ENCODE peak calls at places on chromosomes 6 and 20, in eight cellular contexts. O, P, M, S, N, Q, D and Y are unnamed samples.

GRCh38 chr6:104483225-104483834 is 376.4 kb downstream of the HACE1 start:
- DNase-seq in Q (no peak), S (no peak), D (no peak), M (no peak), P (no peak), O (no peak), N (no peak), Y (no peak)

GRCh38 chr20:25247100-25247665 is 702 bp upstream of the PYGB start:
- DNase-seq in D (peak; percentile 38), O (peak; percentile 80), S (peak; percentile 37), M (peak; percentile 82), Q (peak; percentile 75), P (peak; percentile 71), N (peak; percentile 60), Y (peak; percentile 35)

GRCh38 chr20:24663496-24663895 is 194.1 kb downstream of the SYNDIG1 start:
- DNase-seq in Q (no peak), N (no peak), D (no peak), O (no peak), S (no peak), M (no peak), P (no peak), Y (peak; percentile 23)

GRCh38 chr6:13005994-13006393 is 289.4 kb downstream of the PHACTR1 start:
- DNase-seq in Q (no peak), N (no peak), M (no peak), P (no peak), S (peak; percentile 67), O (no peak), D (no peak), Y (no peak)

GRCh38 chr6:2976571-2977085 is 5.3 kb upstream of the SERPINB6 start:
- DNase-seq in P (peak; percentile 17), D (no peak), Q (no peak), O (no peak), M (no peak), N (peak; percentile 87), S (no peak), Y (no peak)

GRCh38 chr6:16524380-16524707 is 236.9 kb downstream of the ATXN1 start:
- DNase-seq in P (no peak), O (no peak), Q (no peak), S (no peak), N (peak; percentile 80), D (no peak), M (no peak), Y (no peak)

GRCh38 chr6:82364087-82365010 is 732 bp downstream of the TPBG start:
- DNase-seq in D (peak; percentile 29), N (peak; percentile 60), S (no peak), M (peak; percentile 39), O (peak; percentile 57), P (peak; percentile 27), Q (peak; percentile 33), Y (peak; percentile 54)

GRCh38 chr6:162829013-162829742 is 101.4 kb downstream of the PACRG start:
- DNase-seq in M (no peak), N (no peak), Q (no peak), D (no peak), O (no peak), P (no peak), S (no peak), Y (no peak)

GRCh38 chr6:32977272-32977952 is 9.0 kb downstream of the BRD2 start:
- DNase-seq in M (no peak), Q (no peak), P (no peak), S (no peak), N (no peak), O (no peak), D (no peak), Y (no peak)

GRCh38 chr6:32976334-32977069 is 8.1 kb downstream of the BRD2 start:
- DNase-seq in O (no peak), N (no peak), Q (no peak), P (no peak), M (no peak), D (no peak), S (no peak), Y (no peak)

GRCh38 chr6:32973934-32974333 is 5.5 kb downstream of the BRD2 start:
- DNase-seq in D (no peak), O (no peak), N (peak; percentile 66), Q (no peak), M (no peak), P (no peak), S (peak; percentile 63), Y (no peak)

GRCh38 chr6:32974541-32975308 is 6.3 kb downstream of the BRD2 start:
- DNase-seq in N (no peak), P (no peak), D (no peak), S (no peak), Q (no peak), M (no peak), O (no peak), Y (no peak)

DNA sequence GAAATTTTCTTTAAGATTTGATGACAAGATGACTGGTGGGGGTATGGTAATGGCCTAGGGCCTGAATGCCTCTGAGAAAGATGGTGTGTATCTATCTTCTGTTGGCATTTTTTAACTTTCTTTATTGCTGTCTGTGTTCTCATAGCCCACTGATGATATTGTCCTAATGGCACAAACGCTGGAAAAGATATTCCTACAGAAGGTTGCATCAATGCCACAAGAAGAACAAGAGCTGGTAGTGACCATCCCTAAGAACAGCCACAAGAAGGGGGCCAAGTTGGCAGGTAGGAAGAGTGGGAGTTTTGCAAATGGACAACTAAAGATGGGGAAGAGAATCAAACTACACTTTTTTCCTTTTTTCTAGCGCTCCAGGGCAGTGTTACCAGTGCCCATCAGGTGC is 7.5 kb downstream of the BRD2 start:
- DNase-seq in P (no peak), M (no peak), S (no peak), N (no peak), O (no peak), Q (no peak), D (no peak), Y (no peak)
- TF ChIP-seq POLR2A in P (no peak), M (no peak), S (no peak), N (no peak), O (no peak), Q (no peak), D (no peak), Y (no peak)

GRCh38 chr20:62978559-62978938 is 26.0 kb downstream of the SLC17A9 start:
- DNase-seq in P (no peak), M (no peak), N (no peak), Q (no peak), O (no peak), S (no peak), D (no peak), Y (no peak)

GRCh38 chr20:62979876-62980373 is 26.8 kb downstream of the BHLHE23 start:
- DNase-seq in D (no peak), Q (no peak), S (no peak), M (no peak), P (no peak), O (no peak), N (no peak), Y (no peak)

GRCh38 chr20:62975812-62976413 is 23.4 kb downstream of the SLC17A9 start:
- DNase-seq in D (no peak), P (no peak), S (no peak), N (no peak), Q (no peak), M (no peak), O (no peak), Y (no peak)

GRCh38 chr20:62979310-62979709 is 26.8 kb downstream of the SLC17A9 start:
- DNase-seq in P (no peak), M (no peak), Q (no peak), D (no peak), S (no peak), N (no peak), O (no peak), Y (no peak)

DNA sequence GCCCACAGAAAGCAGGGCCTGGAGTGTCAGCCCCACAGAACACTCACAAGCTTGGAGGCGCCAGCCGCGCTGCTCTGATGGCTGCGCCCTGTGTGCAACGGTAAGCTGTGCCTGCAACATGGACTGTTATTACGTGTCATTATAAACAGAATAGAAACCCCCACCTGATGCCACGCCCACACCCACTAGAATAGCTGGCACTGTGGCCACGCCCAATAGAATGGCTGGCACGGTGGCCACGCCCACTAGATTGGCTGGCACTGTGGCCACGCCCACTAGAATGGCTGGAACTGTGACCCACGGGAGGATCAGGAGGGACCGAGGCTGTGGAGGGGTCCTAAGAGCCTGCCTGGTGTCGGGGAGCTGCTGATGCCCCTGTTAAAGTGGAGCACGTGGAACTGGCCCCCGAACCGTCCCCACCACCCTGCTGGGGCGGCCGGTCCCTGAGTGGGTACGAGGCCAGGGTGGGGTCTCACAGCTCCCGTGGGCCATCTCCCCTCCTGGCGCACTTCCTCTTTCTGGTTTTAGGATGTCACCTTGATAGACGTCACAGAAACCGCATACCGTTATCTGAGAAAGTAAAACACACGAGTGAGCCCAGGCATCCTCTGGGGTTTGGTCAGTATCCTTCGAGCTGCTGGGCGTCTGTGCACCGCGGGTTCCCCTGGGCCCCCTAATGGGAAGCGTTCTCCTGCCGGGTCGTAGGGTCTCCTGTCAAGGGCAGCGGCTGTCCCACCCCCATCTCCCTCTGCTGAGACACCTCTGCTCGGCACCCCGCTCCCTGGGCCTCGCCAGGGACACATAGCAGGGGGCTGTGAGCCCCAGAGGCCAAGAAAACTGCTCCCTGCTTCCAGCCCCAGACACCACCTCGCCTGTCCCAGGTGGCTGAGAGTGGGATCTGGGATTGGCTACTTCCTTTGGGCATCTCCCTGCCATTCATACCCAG is 25.4 kb downstream of the SLC17A9 start:
- DNase-seq in P (no peak), N (no peak), Q (no peak), S (no peak), D (no peak), O (no peak), M (no peak), Y (peak; percentile 78)
- TF ChIP-seq POLR2A in P (no peak), N (no peak), Q (no peak), S (no peak), D (no peak), O (no peak), M (no peak), Y (no peak)

GRCh38 chr6:32968770-32969684 is 633 bp downstream of the BRD2 start:
- DNase-seq in Q (peak; percentile 77), O (peak; percentile 84), P (peak; percentile 81), N (peak; percentile 77), D (peak; percentile 85), M (peak; percentile 74), S (peak; percentile 93), Y (peak; percentile 77)
- TF ChIP-seq POLR2A in Q (peak; percentile 49), O (no peak), P (no peak), N (peak; percentile 31), D (no peak), M (no peak), S (no peak), Y (peak; percentile 27)

DNA sequence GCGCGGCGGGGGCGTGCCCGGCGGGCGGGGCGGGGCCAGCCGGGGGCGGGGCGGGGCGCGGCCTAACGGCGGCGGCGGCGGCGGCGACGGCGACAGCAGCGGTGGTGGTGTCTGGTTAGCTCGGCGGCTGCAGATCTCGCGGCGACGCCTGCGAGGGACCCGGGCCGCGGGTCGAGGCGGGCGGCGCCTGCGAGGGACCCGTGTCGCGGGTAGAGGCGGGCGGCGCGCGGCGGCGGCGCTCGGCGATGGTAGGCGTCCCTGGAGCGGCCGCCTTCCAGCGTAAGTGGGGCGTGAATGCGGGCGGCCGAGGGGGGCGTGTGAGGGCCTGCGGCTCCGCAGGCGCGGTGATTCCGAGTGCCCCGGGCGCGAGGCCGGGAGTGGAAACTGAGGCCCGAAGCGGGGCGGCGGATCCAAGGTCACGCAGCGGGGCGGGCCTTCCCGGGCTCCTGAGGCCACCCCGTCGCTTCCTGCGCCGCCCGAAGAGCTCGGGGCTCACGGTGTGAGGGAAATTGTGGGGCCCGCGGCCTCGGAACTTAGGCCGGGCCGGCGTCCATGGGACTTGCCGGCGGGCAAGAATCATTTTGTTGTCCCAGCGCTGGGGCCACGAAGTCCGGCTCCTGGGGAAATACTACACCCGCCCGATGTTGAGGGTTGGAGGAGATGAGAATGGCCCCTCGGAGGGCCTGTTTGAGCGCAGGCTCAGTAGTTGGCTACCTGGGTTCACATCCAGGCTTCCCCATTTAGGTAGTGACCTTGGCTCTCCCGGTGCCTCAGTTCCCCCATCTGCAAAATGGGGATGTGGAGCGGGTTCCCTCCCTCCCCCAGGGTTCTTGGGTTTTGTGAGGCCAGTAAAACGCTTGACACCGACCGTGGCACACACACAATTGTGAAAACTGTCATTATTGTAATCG is at the start of gene CBFA2T2:
- DNase-seq in P (peak; percentile 66), Q (peak; percentile 31), O (peak; percentile 75), D (peak; percentile 66), M (peak; percentile 50), N (peak; percentile 55), S (no peak), Y (peak; percentile 83)
- TF ChIP-seq POLR2A in P (peak; percentile 35), Q (no peak), O (no peak), D (no peak), M (peak; percentile 62), N (no peak), S (no peak), Y (peak; percentile 12)